ENCODE peak calls at places on chromosome 21, in ten cellular contexts. D, T, N, G, E, Q, O, L, M and V are unnamed samples.

GRCh38 chr21:26144026-26144425 is 26.5 kb downstream of the APP start:
- DNase-seq in D (no peak), T (no peak), N (no peak), G (no peak), E (no peak), Q (no peak), O (no peak), L (no peak), M (no peak), V (no peak)

GRCh38 chr21:14358775-14359174 is 24.2 kb downstream of the HSPA13 start:
- DNase-seq in D (no peak), T (no peak), N (no peak), G (no peak), E (no peak), Q (no peak), O (no peak), L (no peak), M (no peak), V (no peak)

GRCh38 chr21:25509862-25510261 is 97.4 kb downstream of the MRPL39 start:
- DNase-seq in D (no peak), T (no peak), N (no peak), G (no peak), E (no peak), Q (no peak), O (no peak), L (no peak), M (no peak), V (peak)

GRCh38 chr21:45809421-45809820 is 165.9 kb downstream of the PCBP3 start:
- DNase-seq in D (no peak), T (peak), N (no peak), G (no peak), E (no peak), Q (no peak), O (no peak), L (no peak), M (no peak), V (no peak)

GRCh38 chr21:41411449-41412089 is 14.5 kb upstream of the MX1 start:
- DNase-seq in D (peak), T (no peak), N (peak), G (no peak), E (peak), Q (no peak), O (no peak), L (no peak), M (no peak), V (peak)

GRCh38 chr21:29174607-29175013 is 44.2 kb downstream of the MAP3K7CL start:
- DNase-seq in D (peak), T (no peak), N (no peak), G (no peak), E (no peak), Q (no peak), O (no peak), L (no peak), M (no peak), V (no peak)

GRCh38 chr21:18369115-18369514 is 34.5 kb downstream of the TMPRSS15 start:
- DNase-seq in D (no peak), T (no peak), N (no peak), G (no peak), E (no peak), Q (no peak), O (no peak), L (peak), M (no peak), V (peak)

GRCh38 chr21:38824124-38824822 is 18.5 kb downstream of the ETS2 start:
- DNase-seq in D (peak), T (no peak), N (no peak), G (peak), E (no peak), Q (no peak), O (no peak), L (no peak), M (no peak), V (no peak)

GRCh38 chr21:30981403-30981802 is 56.9 kb downstream of the KRTAP19-8 start:
- DNase-seq in D (no peak), T (no peak), N (no peak), G (no peak), E (no peak), Q (no peak), O (no peak), L (no peak), M (no peak), V (no peak)